ENCODE peak calls at places on chromosome X, in nine cellular contexts. One of them, this sample, is unnamed.

GRCh38 chrX:44784241-44784640 is 59.6 kb upstream of the DUSP21 start:
- DNase-seq in neural crest cell: no peak
- DNase-seq in occipital lobe: no peak
- DNase-seq in CD8-positive, alpha-beta T cell: no peak
- DNase-seq in H4: peak
- DNase-seq in RPMI8226: peak
- DNase-seq in MV-4-11: no peak
- DNase-seq in stimulated activated CD8-positive, alpha-beta memory T cell treated with anti-CD3 and anti-CD28 coated beads, Interleukin-12 subunit alpha, Interleukin-12 subunit beta, amount 100 ng/mL, for 4 hours: no peak
- DNase-seq in GM23248: peak
- DNase-seq in this sample: no peak

GRCh38 chrX:37906357-37906756 is 59.0 kb upstream of the DYNLT3 start:
- DNase-seq in neural crest cell: no peak
- DNase-seq in occipital lobe: no peak
- DNase-seq in CD8-positive, alpha-beta T cell: no peak
- DNase-seq in H4: no peak
- DNase-seq in RPMI8226: no peak
- DNase-seq in MV-4-11: no peak
- DNase-seq in stimulated activated CD8-positive, alpha-beta memory T cell treated with anti-CD3 and anti-CD28 coated beads, Interleukin-12 subunit alpha, Interleukin-12 subunit beta, amount 100 ng/mL, for 4 hours: no peak
- DNase-seq in GM23248: no peak
- DNase-seq in this sample: no peak

GRCh38 chrX:130696542-130696941 is 206.5 kb downstream of the ENOX2 start:
- DNase-seq in neural crest cell: no peak
- DNase-seq in occipital lobe: no peak
- DNase-seq in CD8-positive, alpha-beta T cell: no peak
- DNase-seq in H4: no peak
- DNase-seq in RPMI8226: no peak
- DNase-seq in MV-4-11: no peak
- DNase-seq in stimulated activated CD8-positive, alpha-beta memory T cell treated with anti-CD3 and anti-CD28 coated beads, Interleukin-12 subunit alpha, Interleukin-12 subunit beta, amount 100 ng/mL, for 4 hours: no peak
- DNase-seq in GM23248: no peak
- DNase-seq in this sample: no peak

GRCh38 chrX:133645977-133646750 is 230.9 kb upstream of the GPC4 start:
- DNase-seq in neural crest cell: no peak
- DNase-seq in occipital lobe: no peak
- DNase-seq in CD8-positive, alpha-beta T cell: no peak
- DNase-seq in H4: no peak
- DNase-seq in RPMI8226: no peak
- DNase-seq in MV-4-11: peak
- DNase-seq in stimulated activated CD8-positive, alpha-beta memory T cell treated with anti-CD3 and anti-CD28 coated beads, Interleukin-12 subunit alpha, Interleukin-12 subunit beta, amount 100 ng/mL, for 4 hours: no peak
- DNase-seq in GM23248: peak
- DNase-seq in this sample: peak

GRCh38 chrX:75547783-75548182 is 24.9 kb upstream of the ZDHHC15 start:
- DNase-seq in neural crest cell: no peak
- DNase-seq in occipital lobe: no peak
- DNase-seq in CD8-positive, alpha-beta T cell: no peak
- DNase-seq in H4: no peak
- DNase-seq in RPMI8226: peak
- DNase-seq in MV-4-11: peak
- DNase-seq in stimulated activated CD8-positive, alpha-beta memory T cell treated with anti-CD3 and anti-CD28 coated beads, Interleukin-12 subunit alpha, Interleukin-12 subunit beta, amount 100 ng/mL, for 4 hours: no peak
- DNase-seq in GM23248: peak
- DNase-seq in this sample: no peak

GRCh38 chrX:43269201-43269600 is 386.9 kb upstream of the MAOA start:
- DNase-seq in neural crest cell: no peak
- DNase-seq in occipital lobe: no peak
- DNase-seq in CD8-positive, alpha-beta T cell: no peak
- DNase-seq in H4: no peak
- DNase-seq in RPMI8226: no peak
- DNase-seq in MV-4-11: no peak
- DNase-seq in stimulated activated CD8-positive, alpha-beta memory T cell treated with anti-CD3 and anti-CD28 coated beads, Interleukin-12 subunit alpha, Interleukin-12 subunit beta, amount 100 ng/mL, for 4 hours: no peak
- DNase-seq in GM23248: no peak
- DNase-seq in this sample: no peak

GRCh38 chrX:14899607-14900006 is 26.4 kb downstream of the MOSPD2 start:
- DNase-seq in neural crest cell: no peak
- DNase-seq in occipital lobe: no peak
- DNase-seq in CD8-positive, alpha-beta T cell: no peak
- DNase-seq in H4: peak
- DNase-seq in RPMI8226: no peak
- DNase-seq in MV-4-11: no peak
- DNase-seq in stimulated activated CD8-positive, alpha-beta memory T cell treated with anti-CD3 and anti-CD28 coated beads, Interleukin-12 subunit alpha, Interleukin-12 subunit beta, amount 100 ng/mL, for 4 hours: no peak
- DNase-seq in GM23248: peak
- DNase-seq in this sample: no peak

GRCh38 chrX:43560247-43560946 is 95.7 kb upstream of the MAOA start:
- DNase-seq in neural crest cell: no peak
- DNase-seq in occipital lobe: no peak
- DNase-seq in CD8-positive, alpha-beta T cell: no peak
- DNase-seq in H4: no peak
- DNase-seq in RPMI8226: no peak
- DNase-seq in MV-4-11: no peak
- DNase-seq in stimulated activated CD8-positive, alpha-beta memory T cell treated with anti-CD3 and anti-CD28 coated beads, Interleukin-12 subunit alpha, Interleukin-12 subunit beta, amount 100 ng/mL, for 4 hours: no peak
- DNase-seq in GM23248: no peak
- DNase-seq in this sample: no peak

GRCh38 chrX:123756320-123756719 is 23.5 kb upstream of the THOC2 start:
- DNase-seq in neural crest cell: no peak
- DNase-seq in occipital lobe: no peak
- DNase-seq in CD8-positive, alpha-beta T cell: no peak
- DNase-seq in H4: no peak
- DNase-seq in RPMI8226: no peak
- DNase-seq in MV-4-11: no peak
- DNase-seq in stimulated activated CD8-positive, alpha-beta memory T cell treated with anti-CD3 and anti-CD28 coated beads, Interleukin-12 subunit alpha, Interleukin-12 subunit beta, amount 100 ng/mL, for 4 hours: no peak
- DNase-seq in GM23248: peak
- DNase-seq in this sample: peak

This sample was measured in MG63.